ENCODE peak calls at places on chromosome 22, in four cellular contexts. F is IMR-90, Y is K562, O is HepG2. H is an unnamed sample.

GRCh38 chr22:38317995-38318715 is 922 bp upstream of the CSNK1E start:
- DNase-seq in F (peak), O (peak), Y (peak), H (peak)

GRCh38 chr22:19232620-19233019 is 54.1 kb upstream of the SLC25A1 start:
- DNase-seq in F (no peak), O (no peak), Y (no peak), H (no peak)

GRCh38 chr22:27253108-27253507 is 548.4 kb downstream of the MN1 start:
- DNase-seq in F (no peak), Y (no peak), O (no peak), H (no peak)

GRCh38 chr22:39559456-39560105 is 11.0 kb upstream of the CACNA1I start:
- DNase-seq in O (no peak), Y (peak), F (no peak), H (no peak)

GRCh38 chr22:25388866-25389540 is 169.6 kb downstream of the CRYBB2 start:
- DNase-seq in O (peak), Y (no peak), F (no peak), H (no peak)

GRCh38 chr22:42939451-42939881 is 75.5 kb downstream of the PACSIN2 start:
- DNase-seq in O (no peak), F (no peak), Y (no peak), H (no peak)

GRCh38 chr22:49734390-49734789 is 93.3 kb downstream of the BRD1 start:
- DNase-seq in O (no peak), Y (no peak), F (no peak), H (no peak)

GRCh38 chr22:28021998-28022660 is 103.1 kb upstream of the PITPNB start:
- DNase-seq in Y (no peak), O (no peak), F (no peak), H (no peak)

GRCh38 chr22:37544955-37545702 is 15.2 kb upstream of the CDC42EP1 start:
- DNase-seq in Y (peak), O (peak), F (peak), H (no peak)

GRCh38 chr22:19663286-19663815 is 51.0 kb upstream of the SEPTIN5 start:
- DNase-seq in Y (no peak), F (peak), O (no peak), H (no peak)

GRCh38 chr22:40694409-40694808 is 15.1 kb downstream of the MCHR1 start:
- DNase-seq in F (no peak), Y (no peak), O (no peak), H (no peak)

GRCh38 chr22:27299181-27300085 is 502.1 kb downstream of the MN1 start:
- DNase-seq in F (no peak), Y (peak), O (no peak), H (no peak)

GRCh38 chr22:23262474-23263332 is 82.4 kb downstream of the BCR start:
- DNase-seq in F (no peak), Y (no peak), O (no peak), H (no peak)

GRCh38 chr22:23263651-23264555 is 83.6 kb downstream of the BCR start:
- DNase-seq in Y (no peak), O (no peak), F (no peak), H (no peak)

GRCh38 chr22:23260645-23261581 is 80.6 kb downstream of the BCR start:
- DNase-seq in O (no peak), F (no peak), Y (no peak), H (no peak)

GRCh38 chr22:23259916-23260644 is 79.8 kb downstream of the BCR start:
- DNase-seq in O (no peak), Y (no peak), F (no peak), H (no peak)

DNA sequence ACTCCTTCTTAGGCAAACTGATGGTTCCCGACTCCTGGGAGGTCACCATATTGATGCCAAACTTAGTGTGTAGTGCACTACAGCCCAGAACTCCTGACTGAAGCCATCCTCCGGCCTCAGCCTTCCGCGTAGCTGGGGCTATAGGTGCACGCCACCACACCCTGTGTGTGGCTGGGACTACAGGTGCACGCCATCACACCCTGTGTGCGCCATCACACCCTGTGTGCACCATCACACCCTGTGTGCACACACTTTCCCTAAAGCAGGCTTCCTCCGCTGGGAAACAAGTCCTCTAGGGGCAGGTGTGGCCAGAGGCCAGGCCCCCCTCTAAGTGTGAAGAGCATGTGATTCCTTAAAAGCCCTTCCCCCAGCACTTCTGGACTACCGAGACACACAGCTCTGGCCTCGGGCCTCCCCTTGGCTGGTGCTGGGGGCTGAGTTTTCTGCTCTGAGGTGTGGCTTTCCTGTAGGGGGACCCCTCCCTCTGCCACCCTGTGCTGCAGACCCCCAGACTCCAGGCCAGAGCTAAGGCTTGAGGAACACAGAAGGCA is 81.7 kb downstream of the BCR start:
- DNase-seq in Y (no peak), F (no peak), O (no peak), H (no peak)
- H3K27ac ChIP-seq in Y (no peak), F (no peak), O (no peak), H (no peak)

GRCh38 chr22:32746715-32747114 is 54.8 kb upstream of the TIMP3 start:
- DNase-seq in Y (no peak), O (no peak), F (no peak), H (no peak)

GRCh38 chr22:32745251-32745995 is 56.1 kb upstream of the TIMP3 start:
- DNase-seq in O (no peak), F (peak), Y (no peak), H (peak)

GRCh38 chr22:32747588-32747987 is 53.9 kb upstream of the TIMP3 start:
- DNase-seq in O (no peak), Y (no peak), F (no peak), H (no peak)

GRCh38 chr22:32745996-32746322 is 55.5 kb upstream of the TIMP3 start:
- DNase-seq in O (no peak), F (no peak), Y (no peak), H (no peak)

GRCh38 chr22:32744560-32744959 is 56.9 kb upstream of the TIMP3 start:
- DNase-seq in Y (no peak), F (no peak), O (no peak), H (no peak)
- H2AFZ ChIP-seq in Y (no peak), F (peak), O (no peak), H (no peak)

GRCh38 chr22:36182871-36183270 is 18.7 kb downstream of the APOL4 start:
- DNase-seq in F (no peak), Y (no peak), O (no peak), H (no peak)

GRCh38 chr22:36183446-36183845 is 18.2 kb downstream of the APOL4 start:
- DNase-seq in F (no peak), O (no peak), Y (no peak), H (no peak)

GRCh38 chr22:36182056-36182455 is 19.6 kb downstream of the APOL4 start:
- DNase-seq in F (no peak), O (no peak), Y (peak), H (no peak)

GRCh38 chr22:36185828-36186624 is 15.6 kb downstream of the APOL4 start:
- DNase-seq in O (no peak), Y (no peak), F (no peak), H (no peak)

DNA sequence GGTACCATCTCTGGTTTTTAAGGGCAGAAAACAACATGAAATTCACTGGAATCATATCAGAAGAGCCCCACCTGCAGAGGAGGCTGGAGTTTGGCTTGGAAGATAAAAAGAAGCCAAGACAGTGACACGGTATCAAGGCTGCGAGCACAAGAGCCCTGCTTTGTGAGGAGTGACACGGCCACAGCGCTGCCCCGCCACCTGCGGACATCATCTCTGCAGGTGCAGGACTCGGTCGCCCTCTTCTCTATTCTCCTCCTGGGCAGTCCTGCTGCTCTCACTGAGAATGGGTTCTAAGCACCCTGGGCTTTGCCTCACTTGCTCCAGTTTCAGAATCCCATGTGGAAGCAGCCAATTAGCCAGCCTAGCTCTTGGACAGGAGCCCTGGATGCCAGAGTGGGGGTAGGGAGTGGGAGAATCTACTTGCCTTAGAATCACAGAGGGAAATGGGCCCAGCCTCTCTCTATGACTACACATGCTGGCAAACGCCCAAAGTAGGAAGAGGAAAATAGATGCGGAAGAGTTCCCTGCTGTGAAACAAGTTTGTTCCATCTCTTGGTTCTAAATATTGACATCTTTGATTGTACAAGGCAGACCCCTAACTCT is 17.1 kb downstream of the APOL4 start:
- DNase-seq in Y (no peak), F (no peak), O (no peak), H (no peak)
- TF ChIP-seq CEBPB in Y (no peak), F (no peak), O (no peak), H (no peak)

GRCh38 chr22:23255506-23255905 is 75.2 kb downstream of the BCR start:
- DNase-seq in O (no peak), F (no peak), Y (no peak), H (no peak)
- H3K27ac ChIP-seq in O (no peak), F (no peak), Y (no peak), H (no peak)

H was measured in HCT116.